ENCODE peak calls at places on chromosomes 6 and 20, in six cellular contexts. I is transverse colon; T is Right ventricle myocardium superior; O is brain microvascular endothelial cell; S is stimulated activated CD8-positive, alpha-beta memory T cell treated with anti-CD3 and anti-CD28 coated beads, Interleukin-7, amount 100 ng/mL, for 24 hours; A is kidney tubule cell. Q is an unnamed sample.

GRCh38 chr6:34142599-34142998 is 3.3 kb downstream of the GRM4 start:
- DNase-seq in I (no peak), T (no peak), O (no peak), S (no peak), A (peak; percentile 16), Q (no peak)

GRCh38 chr6:76694779-76695178 is 622.3 kb upstream of the IMPG1 start:
- DNase-seq in I (no peak), T (no peak), O (no peak), S (no peak), A (no peak), Q (no peak)

GRCh38 chr6:93243379-93243778 is 176.0 kb downstream of the EPHA7 start:
- DNase-seq in I (no peak), T (no peak), O (no peak), S (no peak), A (no peak), Q (no peak)

GRCh38 chr20:15603501-15603900 is 969.7 kb downstream of the KIF16B start:
- DNase-seq in I (no peak), T (no peak), O (no peak), S (no peak), A (no peak), Q (no peak)

GRCh38 chr6:37170273-37171140 is 555 bp downstream of the PIM1 start:
- DNase-seq in I (peak; percentile 59), T (no peak), O (peak; percentile 35), S (no peak), A (peak; percentile 66), Q (peak; percentile 54)

GRCh38 chr6:134034951-134035822 is 17.2 kb downstream of the SLC2A12 start:
- DNase-seq in I (no peak), T (no peak), O (no peak), S (no peak), A (peak; percentile 75), Q (no peak)

GRCh38 chr20:40807094-40807623 is 118.1 kb upstream of the MAFB start:
- DNase-seq in I (no peak), T (no peak), O (no peak), S (no peak), A (no peak), Q (no peak)

GRCh38 chr20:25984933-25985332 is 288.3 kb upstream of the ZNF337 start:
- DNase-seq in I (peak; percentile 26), T (peak; percentile 77), O (no peak), S (peak; percentile 14), A (no peak), Q (peak; percentile 72)

GRCh38 chr6:164315376-164315775 is 900.9 kb downstream of the QKI start:
- DNase-seq in I (no peak), T (no peak), O (no peak), S (no peak), A (no peak), Q (no peak)

GRCh38 chr20:37886851-37887297 is 16.1 kb upstream of the VSTM2L start:
- DNase-seq in I (no peak), T (peak; percentile 83), O (no peak), S (no peak), A (peak; percentile 24), Q (no peak)

GRCh38 chr20:9112541-9113515 is 43.9 kb downstream of the PLCB4 start:
- DNase-seq in I (no peak), T (no peak), O (peak; percentile 62), S (no peak), A (peak; percentile 75), Q (no peak)

GRCh38 chr6:13260116-13260598 is 68.2 kb downstream of the TBC1D7 start:
- DNase-seq in I (no peak), T (no peak), O (no peak), S (no peak), A (no peak), Q (no peak)

GRCh38 chr20:58054744-58055373 is 173.6 kb downstream of the ANKRD60 start:
- DNase-seq in I (peak; percentile 14), T (peak; percentile 74), O (no peak), S (no peak), A (no peak), Q (no peak)

GRCh38 chr6:8229913-8230312 is 127.6 kb upstream of the EEF1E1 start:
- DNase-seq in I (no peak), T (no peak), O (no peak), S (no peak), A (peak; percentile 52), Q (no peak)

GRCh38 chr6:56719310-56719709 is 76.6 kb upstream of the DST start:
- DNase-seq in I (no peak), T (no peak), O (no peak), S (no peak), A (peak; percentile 22), Q (no peak)

GRCh38 chr20:34302312-34302722 is 838 bp downstream of the AHCY start:
- DNase-seq in I (no peak), T (no peak), O (peak; percentile 27), S (no peak), A (peak; percentile 34), Q (no peak)

Q was measured in NCI-H345.